ENCODE peak calls at places on chromosome 3, in five cellular contexts. D, U, C, I and O are unnamed samples.

GRCh38 chr3:151926956-151927355 is 53.5 kb downstream of the SUCNR1 start:
- DNase-seq in D (no peak), U (no peak), C (no peak), I (no peak), O (no peak)

GRCh38 chr3:12395349-12396012 is 88.8 kb upstream of the TSEN2 start:
- DNase-seq in D (no peak), U (no peak), C (no peak), I (no peak), O (no peak)

GRCh38 chr3:27607370-27607769 is 114.8 kb downstream of the EOMES start:
- DNase-seq in D (no peak), U (peak), C (no peak), I (no peak), O (peak)

GRCh38 chr3:127099982-127100381 is 92.9 kb upstream of the PRR23E start:
- DNase-seq in D (no peak), U (no peak), C (no peak), I (no peak), O (no peak)

GRCh38 chr3:152056481-152056880 is 183.0 kb downstream of the SUCNR1 start:
- DNase-seq in D (no peak), U (peak), C (no peak), I (no peak), O (no peak)

GRCh38 chr3:195212749-195213085 is 58.2 kb downstream of the XXYLT1 start:
- DNase-seq in D (no peak), U (no peak), C (no peak), I (no peak), O (no peak)

GRCh38 chr3:134614955-134615354 is 35.9 kb downstream of the KY start:
- DNase-seq in D (no peak), U (no peak), C (no peak), I (no peak), O (no peak)

GRCh38 chr3:9012521-9012920 is 49.2 kb upstream of the RAD18 start:
- DNase-seq in D (no peak), U (no peak), C (no peak), I (no peak), O (no peak)

GRCh38 chr3:138348950-138349739 is 766 bp downstream of the MRAS start:
- DNase-seq in D (peak), U (no peak), C (no peak), I (no peak), O (peak)

GRCh38 chr3:14876942-14877341 is 58.2 kb downstream of the FGD5 start:
- DNase-seq in D (no peak), U (peak), C (no peak), I (no peak), O (peak)

GRCh38 chr3:15805756-15806266 is 8.0 kb upstream of the ANKRD28 start:
- DNase-seq in D (no peak), U (no peak), C (no peak), I (no peak), O (peak)

GRCh38 chr3:165339753-165340152 is 143.6 kb upstream of the SLITRK3 start:
- DNase-seq in D (no peak), U (peak), C (no peak), I (no peak), O (peak)